ENCODE peak calls at places on chromosomes 7 and 10, in eight cellular contexts. B, V, U, F, L, P, R and N are unnamed samples.

GRCh38 chr10:70505908-70506307 is 27.3 kb downstream of the PALD1 start:
- DNase-seq in L (no peak), R (no peak), P (no peak), U (no peak), B (no peak), F (no peak), V (no peak), N (no peak)

GRCh38 chr7:36949711-36950600 is 225.7 kb upstream of the AOAH start:
- DNase-seq in L (peak), P (no peak), V (peak), R (peak), B (no peak), F (no peak), U (no peak), N (no peak)

GRCh38 chr7:13321321-13321720 is 633.9 kb downstream of the ARL4A start:
- DNase-seq in R (no peak), L (no peak), V (no peak), B (no peak), P (no peak), F (no peak), U (no peak), N (no peak)

GRCh38 chr10:78905015-78905939 is 163.5 kb upstream of the ZMIZ1 start:
- DNase-seq in P (no peak), R (peak), V (no peak), U (no peak), B (no peak), L (no peak), F (no peak), N (no peak)

GRCh38 chr7:16916111-16916639 is 34.4 kb upstream of the AGR3 start:
- DNase-seq in V (peak), U (no peak), P (no peak), R (no peak), B (no peak), F (peak), L (no peak), N (no peak)

GRCh38 chr7:133950856-133951255 is 176.3 kb upstream of the LRGUK start:
- DNase-seq in R (no peak), F (no peak), B (no peak), V (no peak), L (no peak), U (no peak), P (no peak), N (no peak)

GRCh38 chr10:86971146-86971991 is 3.1 kb downstream of the ADIRF start:
- DNase-seq in R (peak), L (peak), U (peak), F (peak), P (peak), B (peak), V (peak), N (no peak)

GRCh38 chr7:25619963-25620799 is 391.9 kb upstream of the NPVF start:
- DNase-seq in B (no peak), R (peak), V (peak), F (no peak), U (peak), L (peak), P (no peak), N (no peak)

GRCh38 chr7:140003913-140004382 is 58.8 kb downstream of the PARP12 start:
- DNase-seq in U (peak), P (no peak), R (no peak), L (no peak), F (peak), V (peak), B (no peak), N (peak)

GRCh38 chr7:67542916-67543315 is 546.3 kb downstream of the TYW1 start:
- DNase-seq in U (no peak), B (no peak), R (no peak), F (no peak), P (no peak), L (no peak), V (no peak), N (no peak)

GRCh38 chr10:114096864-114097263 is 53.2 kb downstream of the ADRB1 start:
- DNase-seq in V (no peak), P (no peak), F (no peak), U (no peak), R (no peak), B (no peak), L (no peak), N (no peak)

GRCh38 chr10:73368238-73368637 is 9.6 kb upstream of the CFAP70 start:
- DNase-seq in U (no peak), F (no peak), B (no peak), P (no peak), R (no peak), L (no peak), V (no peak), N (no peak)

GRCh38 chr10:62858364-62858763 is 42.2 kb upstream of the EGR2 start:
- DNase-seq in L (no peak), F (peak), P (no peak), R (no peak), U (no peak), B (no peak), V (peak), N (no peak)